ENCODE peak calls at places on chromosomes 6 and 20, in eight cellular contexts. One of them, this sample, is unnamed.

GRCh38 chr6:52288216-52288615 is 3.7 kb upstream of the MCM3 start:
- DNase-seq in neuronal stem cell: no peak
- DNase-seq in ascending aorta: no peak
- DNase-seq in A549: no peak
- DNase-seq in activated T-cell treated with anti-CD3 and anti-CD28 coated beads, Interleukin-2, amount 50 U/mL, for 72 hours: no peak
- DNase-seq in BE2C: no peak
- DNase-seq in HTR-8/SVneo: no peak
- DNase-seq in activated naive CD8-positive, alpha-beta T cell treated with anti-CD3 and anti-CD28 coated beads, Interleukin-2, amount 10 ng/mL, durations not matched to agents 7 days and 5 days: no peak
- DNase-seq in this sample: no peak

GRCh38 chr6:129135421-129135820 is 252.5 kb downstream of the LAMA2 start:
- DNase-seq in activated T-cell treated with anti-CD3 and anti-CD28 coated beads, Interleukin-2, amount 50 U/mL, for 72 hours: no peak
- DNase-seq in HTR-8/SVneo: no peak
- DNase-seq in A549: no peak
- DNase-seq in activated naive CD8-positive, alpha-beta T cell treated with anti-CD3 and anti-CD28 coated beads, Interleukin-2, amount 10 ng/mL, durations not matched to agents 7 days and 5 days: no peak
- DNase-seq in BE2C: no peak
- DNase-seq in ascending aorta: no peak
- DNase-seq in neuronal stem cell: no peak
- DNase-seq in this sample: no peak

GRCh38 chr20:51354191-51354768 is 188.2 kb downstream of the NFATC2 start:
- DNase-seq in ascending aorta: no peak
- DNase-seq in activated naive CD8-positive, alpha-beta T cell treated with anti-CD3 and anti-CD28 coated beads, Interleukin-2, amount 10 ng/mL, durations not matched to agents 7 days and 5 days: no peak
- DNase-seq in neuronal stem cell: no peak
- DNase-seq in activated T-cell treated with anti-CD3 and anti-CD28 coated beads, Interleukin-2, amount 50 U/mL, for 72 hours: no peak
- DNase-seq in HTR-8/SVneo: no peak
- DNase-seq in A549: no peak
- DNase-seq in BE2C: no peak
- DNase-seq in this sample: no peak

GRCh38 chr20:62476074-62476838 is 461 bp upstream of the GATA5 start:
- DNase-seq in A549: no peak
- DNase-seq in HTR-8/SVneo: peak
- DNase-seq in BE2C: no peak
- DNase-seq in neuronal stem cell: no peak
- DNase-seq in ascending aorta: no peak
- DNase-seq in activated naive CD8-positive, alpha-beta T cell treated with anti-CD3 and anti-CD28 coated beads, Interleukin-2, amount 10 ng/mL, durations not matched to agents 7 days and 5 days: no peak
- DNase-seq in activated T-cell treated with anti-CD3 and anti-CD28 coated beads, Interleukin-2, amount 50 U/mL, for 72 hours: no peak
- DNase-seq in this sample: no peak

GRCh38 chr6:111699123-111699522 is 93.4 kb upstream of the TRAF3IP2 start:
- DNase-seq in activated T-cell treated with anti-CD3 and anti-CD28 coated beads, Interleukin-2, amount 50 U/mL, for 72 hours: no peak
- DNase-seq in A549: no peak
- DNase-seq in neuronal stem cell: no peak
- DNase-seq in ascending aorta: no peak
- DNase-seq in HTR-8/SVneo: no peak
- DNase-seq in activated naive CD8-positive, alpha-beta T cell treated with anti-CD3 and anti-CD28 coated beads, Interleukin-2, amount 10 ng/mL, durations not matched to agents 7 days and 5 days: no peak
- DNase-seq in BE2C: no peak
- DNase-seq in this sample: no peak

GRCh38 chr6:4906942-4907300 is 96.9 kb downstream of the RPP40 start:
- DNase-seq in A549: no peak
- DNase-seq in activated T-cell treated with anti-CD3 and anti-CD28 coated beads, Interleukin-2, amount 50 U/mL, for 72 hours: peak
- DNase-seq in HTR-8/SVneo: no peak
- DNase-seq in BE2C: no peak
- DNase-seq in activated naive CD8-positive, alpha-beta T cell treated with anti-CD3 and anti-CD28 coated beads, Interleukin-2, amount 10 ng/mL, durations not matched to agents 7 days and 5 days: no peak
- DNase-seq in ascending aorta: no peak
- DNase-seq in neuronal stem cell: no peak
- DNase-seq in this sample: no peak

GRCh38 chr6:90463359-90463758 is 123.5 kb downstream of the MAP3K7 start:
- DNase-seq in neuronal stem cell: no peak
- DNase-seq in BE2C: no peak
- DNase-seq in activated naive CD8-positive, alpha-beta T cell treated with anti-CD3 and anti-CD28 coated beads, Interleukin-2, amount 10 ng/mL, durations not matched to agents 7 days and 5 days: peak
- DNase-seq in HTR-8/SVneo: no peak
- DNase-seq in activated T-cell treated with anti-CD3 and anti-CD28 coated beads, Interleukin-2, amount 50 U/mL, for 72 hours: peak
- DNase-seq in ascending aorta: no peak
- DNase-seq in A549: no peak
- DNase-seq in this sample: no peak

GRCh38 chr6:15622045-15622750 is 40.6 kb downstream of the DTNBP1 start:
- DNase-seq in HTR-8/SVneo: no peak
- DNase-seq in activated T-cell treated with anti-CD3 and anti-CD28 coated beads, Interleukin-2, amount 50 U/mL, for 72 hours: no peak
- DNase-seq in A549: no peak
- DNase-seq in neuronal stem cell: no peak
- DNase-seq in activated naive CD8-positive, alpha-beta T cell treated with anti-CD3 and anti-CD28 coated beads, Interleukin-2, amount 10 ng/mL, durations not matched to agents 7 days and 5 days: no peak
- DNase-seq in BE2C: no peak
- DNase-seq in ascending aorta: no peak
- DNase-seq in this sample: no peak

GRCh38 chr6:56851541-56852248 is 103.2 kb upstream of the BEND6 start:
- DNase-seq in ascending aorta: no peak
- DNase-seq in activated naive CD8-positive, alpha-beta T cell treated with anti-CD3 and anti-CD28 coated beads, Interleukin-2, amount 10 ng/mL, durations not matched to agents 7 days and 5 days: peak
- DNase-seq in activated T-cell treated with anti-CD3 and anti-CD28 coated beads, Interleukin-2, amount 50 U/mL, for 72 hours: peak
- DNase-seq in HTR-8/SVneo: peak
- DNase-seq in A549: peak
- DNase-seq in neuronal stem cell: peak
- DNase-seq in BE2C: peak
- DNase-seq in this sample: peak

GRCh38 chr6:83574783-83575182 is 62.4 kb downstream of the PRSS35 start:
- DNase-seq in activated naive CD8-positive, alpha-beta T cell treated with anti-CD3 and anti-CD28 coated beads, Interleukin-2, amount 10 ng/mL, durations not matched to agents 7 days and 5 days: no peak
- DNase-seq in HTR-8/SVneo: no peak
- DNase-seq in neuronal stem cell: no peak
- DNase-seq in activated T-cell treated with anti-CD3 and anti-CD28 coated beads, Interleukin-2, amount 50 U/mL, for 72 hours: no peak
- DNase-seq in ascending aorta: no peak
- DNase-seq in BE2C: no peak
- DNase-seq in A549: no peak
- DNase-seq in this sample: no peak

GRCh38 chr6:38522322-38522721 is 117.4 kb downstream of the BTBD9 start:
- DNase-seq in neuronal stem cell: no peak
- DNase-seq in BE2C: no peak
- DNase-seq in ascending aorta: no peak
- DNase-seq in activated naive CD8-positive, alpha-beta T cell treated with anti-CD3 and anti-CD28 coated beads, Interleukin-2, amount 10 ng/mL, durations not matched to agents 7 days and 5 days: no peak
- DNase-seq in A549: no peak
- DNase-seq in activated T-cell treated with anti-CD3 and anti-CD28 coated beads, Interleukin-2, amount 50 U/mL, for 72 hours: no peak
- DNase-seq in HTR-8/SVneo: no peak
- DNase-seq in this sample: no peak

GRCh38 chr20:31721408-31722332 is 998 bp downstream of the BCL2L1 start:
- DNase-seq in activated T-cell treated with anti-CD3 and anti-CD28 coated beads, Interleukin-2, amount 50 U/mL, for 72 hours: peak
- DNase-seq in A549: no peak
- DNase-seq in neuronal stem cell: no peak
- DNase-seq in HTR-8/SVneo: no peak
- DNase-seq in ascending aorta: no peak
- DNase-seq in activated naive CD8-positive, alpha-beta T cell treated with anti-CD3 and anti-CD28 coated beads, Interleukin-2, amount 10 ng/mL, durations not matched to agents 7 days and 5 days: peak
- DNase-seq in BE2C: no peak
- DNase-seq in this sample: no peak